ENCODE peak calls at places on chromosomes 13 and 19, in ten cellular contexts. Q is iris pigment epithelial cell, G is HFFc6, N is putamen, B is NCI-H2081, S is MCF 10A, J is posterior cingulate gyrus, O is ecto neural progenitor cell, F is kidney glomerular epithelial cell, R is germinal center. M is an unnamed sample.

GRCh38 chr13:76856141-76856571 is 30.0 kb downstream of the KCTD12 start:
- DNase-seq in Q (peak), G (peak), N (no peak), B (no peak), S (peak), J (no peak), O (no peak), F (peak), R (no peak), M (no peak)

GRCh38 chr13:100131863-100132574 is 43.1 kb downstream of the PCCA start:
- DNase-seq in Q (peak), G (peak), N (no peak), B (no peak), S (peak), J (no peak), O (no peak), F (peak), R (no peak), M (no peak)

GRCh38 chr19:1855828-1856255 is 7.5 kb downstream of the KLF16 start:
- DNase-seq in Q (no peak), G (no peak), N (no peak), B (no peak), S (no peak), J (no peak), O (no peak), F (no peak), R (no peak), M (no peak)

GRCh38 chr19:46201413-46202310 is 27.9 kb upstream of the IGFL1 start:
- DNase-seq in Q (no peak), G (no peak), N (no peak), B (no peak), S (peak), J (no peak), O (no peak), F (peak), R (no peak), M (no peak)

GRCh38 chr13:108961542-108962125 is 332.2 kb downstream of the MYO16 start:
- DNase-seq in Q (peak), G (peak), N (peak), B (peak), S (peak), J (no peak), O (no peak), F (peak), R (peak), M (no peak)

GRCh38 chr19:13872695-13873389 is 4.1 kb upstream of the NANOS3 start:
- DNase-seq in Q (no peak), G (no peak), N (no peak), B (no peak), S (no peak), J (no peak), O (peak), F (no peak), R (peak), M (peak)

GRCh38 chr19:18002347-18002850 is 5.6 kb upstream of the ARRDC2 start:
- DNase-seq in Q (no peak), G (no peak), N (no peak), B (no peak), S (no peak), J (no peak), O (no peak), F (no peak), R (peak), M (no peak)

GRCh38 chr19:28399187-28399586 is 813.8 kb downstream of the UQCRFS1 start:
- DNase-seq in Q (no peak), G (no peak), N (no peak), B (no peak), S (no peak), J (no peak), O (no peak), F (no peak), R (no peak), M (no peak)

GRCh38 chr19:5718579-5719273 is 1.2 kb downstream of the LONP1 start:
- DNase-seq in Q (peak), G (peak), N (no peak), B (no peak), S (peak), J (no peak), O (no peak), F (peak), R (no peak), M (no peak)